ENCODE peak calls at places on chromosomes 2 and 18, in five cellular contexts. U is HL-60, I is prostate gland, J is stomach, P is suprapubic skin. W is an unnamed sample.

GRCh38 chr2:174662459-174662858 is 64.9 kb upstream of the WIPF1 start:
- DNase-seq in U (no peak), I (no peak), J (no peak), P (no peak), W (no peak)

GRCh38 chr2:12704378-12704777 is 12.4 kb upstream of the TRIB2 start:
- DNase-seq in U (no peak), I (peak), J (no peak), P (no peak), W (no peak)

GRCh38 chr18:78496095-78496494 is 483.5 kb upstream of the SALL3 start:
- DNase-seq in U (no peak), I (peak), J (no peak), P (no peak), W (no peak)

GRCh38 chr2:28286678-28287077 is 106.0 kb upstream of the FOSL2 start:
- DNase-seq in U (no peak), I (no peak), J (no peak), P (no peak), W (no peak)

GRCh38 chr2:41896186-41896846 is 151.5 kb upstream of the PKDCC start:
- DNase-seq in U (no peak), I (no peak), J (no peak), P (no peak), W (no peak)

GRCh38 chr2:232076736-232077135 is 115.2 kb downstream of the DIS3L2 start:
- DNase-seq in U (no peak), I (no peak), J (no peak), P (no peak), W (no peak)

GRCh38 chr2:232139786-232140562 is 178.5 kb downstream of the DIS3L2 start:
- DNase-seq in U (no peak), I (no peak), J (no peak), P (no peak), W (no peak)

GRCh38 chr18:46320928-46321855 is 217.0 kb downstream of the HAUS1 start:
- DNase-seq in U (no peak), I (no peak), J (no peak), P (no peak), W (no peak)

GRCh38 chr2:26430826-26431225 is 29.1 kb downstream of the DRC1 start:
- DNase-seq in U (no peak), I (no peak), J (no peak), P (no peak), W (no peak)

GRCh38 chr2:8234253-8234652 is 447.6 kb upstream of the ID2 start:
- DNase-seq in U (no peak), I (no peak), J (no peak), P (no peak), W (no peak)

GRCh38 chr2:114729025-114729424 is 286.6 kb downstream of the DPP10 start:
- DNase-seq in U (no peak), I (no peak), J (no peak), P (no peak), W (no peak)

GRCh38 chr2:5798083-5798482 is 105.9 kb downstream of the SOX11 start:
- DNase-seq in U (no peak), I (no peak), J (no peak), P (no peak), W (no peak)

GRCh38 chr2:171957061-171957460 is 34.8 kb downstream of the HAT1 start:
- DNase-seq in U (no peak), I (no peak), J (no peak), P (no peak), W (no peak)

GRCh38 chr2:9897331-9897737 is 54.1 kb downstream of the TAF1B start:
- DNase-seq in U (no peak), I (peak), J (peak), P (peak), W (peak)

DNA sequence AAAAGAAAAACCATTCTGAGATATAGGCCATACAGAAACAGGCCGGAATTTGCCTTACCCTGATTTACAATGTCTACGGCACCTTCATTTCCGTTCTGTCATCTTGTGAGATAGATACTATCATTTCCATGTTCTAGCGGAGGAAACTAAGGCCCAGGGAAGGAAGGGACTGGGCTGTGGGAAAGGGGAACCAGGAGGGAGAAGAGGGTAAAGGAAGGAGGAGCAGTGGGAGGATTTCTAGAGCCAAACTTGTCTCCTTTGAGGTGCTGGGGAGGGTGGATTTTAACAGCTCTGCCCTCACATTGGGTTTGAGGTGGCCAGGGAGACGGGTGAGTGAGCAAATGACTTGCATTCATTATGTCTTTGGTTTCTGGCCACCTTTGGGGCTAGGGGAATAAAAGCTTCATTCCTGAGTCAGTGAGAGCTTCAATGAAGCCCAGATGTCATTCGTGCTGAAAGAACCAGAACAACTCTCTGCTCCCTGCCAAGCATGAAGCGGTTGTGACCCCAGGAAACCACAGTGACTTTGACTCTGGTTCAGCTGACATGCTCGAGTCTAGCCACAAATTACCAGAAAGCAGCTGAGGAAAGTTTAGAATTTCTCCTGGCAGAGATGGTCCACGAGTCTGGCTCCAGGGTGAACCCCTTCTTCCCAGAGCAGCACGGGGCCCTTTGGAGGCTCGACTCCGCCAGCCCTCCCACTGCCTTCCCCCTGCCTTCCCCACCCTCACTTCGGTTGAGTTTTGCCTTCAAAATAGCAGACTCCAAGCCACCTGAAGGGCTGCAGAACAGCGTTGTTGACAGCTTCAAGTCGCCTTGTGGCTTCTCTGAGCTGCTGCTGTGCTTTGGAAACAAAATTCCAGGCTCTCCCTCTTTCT is 3.8 kb downstream of the ACTG2 start:
- DNase-seq in U (no peak), I (no peak), J (no peak), P (peak), W (no peak)
- TF ChIP-seq POLR2AphosphoS5 in U (no peak), I (no peak), J (no peak), P (no peak), W (no peak)

DNA sequence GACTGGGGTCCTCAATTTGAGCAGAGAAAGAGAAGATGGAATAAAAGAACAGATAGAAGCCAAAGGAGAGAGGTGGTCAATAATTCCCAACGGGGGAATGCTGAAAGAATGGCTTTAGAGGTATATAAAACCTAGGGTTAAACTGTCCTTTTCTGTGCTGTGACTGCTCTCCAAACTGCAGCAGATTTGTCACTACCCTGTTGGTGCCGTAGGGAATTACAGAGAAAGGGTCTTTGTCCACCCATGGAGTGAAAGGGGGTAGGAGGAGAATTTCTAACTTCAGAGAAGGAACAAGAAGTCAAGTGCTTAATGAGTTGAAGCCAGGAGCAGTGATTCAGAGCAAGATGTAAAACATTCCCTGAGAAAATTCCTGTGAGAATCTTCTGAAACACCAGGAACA is 486.5 kb downstream of the NUP35 start:
- DNase-seq in U (no peak), I (no peak), J (no peak), P (no peak), W (no peak)
- TF ChIP-seq POLR2AphosphoS5 in U (no peak), I (no peak), J (no peak), P (no peak), W (no peak)

GRCh38 chr2:161232571-161232970 is 72.3 kb downstream of the TANK start:
- DNase-seq in U (no peak), I (no peak), J (no peak), P (no peak), W (no peak)
- TF ChIP-seq POLR2AphosphoS5 in U (no peak), I (no peak), J (no peak), P (no peak), W (no peak)

GRCh38 chr2:238875531-238876231 is 27.8 kb downstream of the TWIST2 start:
- DNase-seq in U (no peak), I (no peak), J (peak), P (peak), W (no peak)
- TF ChIP-seq POLR2AphosphoS5 in U (no peak), I (no peak), J (no peak), P (no peak), W (no peak)

DNA sequence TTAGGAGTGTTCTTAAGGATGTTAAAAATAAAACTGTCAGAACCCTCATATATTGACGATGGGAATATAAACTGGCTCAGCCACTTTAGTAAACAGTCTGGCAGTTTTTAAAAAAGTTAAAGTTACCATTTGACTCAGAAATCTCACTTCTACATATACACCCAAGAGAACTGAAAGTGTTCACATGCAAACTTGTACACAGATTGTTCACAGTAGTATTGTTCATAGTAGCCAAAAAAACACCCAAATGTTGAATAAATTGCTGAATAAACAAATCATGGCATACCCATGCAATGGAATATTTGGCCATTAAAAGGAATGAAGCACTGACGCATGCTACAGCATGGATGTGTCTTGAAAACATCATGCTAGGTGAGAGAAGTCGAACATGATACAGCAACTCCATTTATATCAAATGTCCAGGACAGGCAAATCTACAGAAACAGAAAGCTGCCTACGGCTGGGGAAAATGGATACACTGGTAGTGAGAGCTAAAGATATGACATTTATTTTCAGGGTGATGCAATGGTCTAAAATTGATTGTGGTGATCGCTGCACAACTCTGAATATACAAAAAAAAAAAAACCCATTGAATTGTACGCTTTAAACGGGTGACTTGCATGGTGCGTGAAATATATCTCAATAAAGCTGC is 10.1 kb downstream of the RPL31 start:
- DNase-seq in U (no peak), I (no peak), J (no peak), P (no peak), W (no peak)
- TF ChIP-seq POLR2AphosphoS5 in U (no peak), I (no peak), J (no peak), P (no peak), W (no peak)

GRCh38 chr2:239966029-239966847 is 58.9 kb downstream of the NDUFA10 start:
- DNase-seq in U (no peak), I (no peak), J (no peak), P (peak), W (no peak)
- TF ChIP-seq POLR2AphosphoS5 in U (no peak), I (no peak), J (no peak), P (no peak), W (no peak)